ENCODE peak calls at places on chromosomes 1 and 21, in four cellular contexts. One of them, this sample, is unnamed.

GRCh38 chr1:33608825-33609400 is 136.5 kb downstream of the ZSCAN20 start:
- DNase-seq in WTC11: no peak
- DNase-seq in HepG2: no peak
- DNase-seq in K562: no peak
- DNase-seq in this sample: no peak

GRCh38 chr1:29858646-29859045 is 622.3 kb downstream of the PTPRU start:
- DNase-seq in HepG2: no peak
- DNase-seq in WTC11: no peak
- DNase-seq in K562: no peak
- DNase-seq in this sample: no peak

GRCh38 chr1:161313554-161314200 is 504 bp upstream of the SDHC start:
- DNase-seq in WTC11: no peak
- DNase-seq in HepG2: peak; percentile 43
- DNase-seq in K562: peak; percentile 19
- DNase-seq in this sample: no peak

GRCh38 chr1:31989964-31990363 is 23.7 kb upstream of the KHDRBS1 start:
- DNase-seq in K562: no peak
- DNase-seq in WTC11: no peak
- DNase-seq in HepG2: no peak
- DNase-seq in this sample: no peak

GRCh38 chr1:43968348-43968948 is 1.4 kb upstream of the DPH2 start:
- DNase-seq in K562: peak; percentile 68
- DNase-seq in WTC11: peak; percentile 75
- DNase-seq in HepG2: no peak
- DNase-seq in this sample: no peak

GRCh38 chr1:192489046-192489445 is 86.5 kb upstream of the RGS1 start:
- DNase-seq in K562: no peak
- DNase-seq in HepG2: no peak
- DNase-seq in WTC11: no peak
- DNase-seq in this sample: no peak

GRCh38 chr1:119254067-119254720 is 113.7 kb upstream of the WARS2 start:
- DNase-seq in HepG2: no peak
- DNase-seq in K562: no peak
- DNase-seq in WTC11: no peak
- DNase-seq in this sample: no peak

GRCh38 chr1:34147301-34147700 is 17.7 kb downstream of the CSMD2 start:
- DNase-seq in HepG2: no peak
- DNase-seq in K562: no peak
- DNase-seq in WTC11: no peak
- DNase-seq in this sample: no peak

GRCh38 chr1:954927-955326 is 4.1 kb downstream of the NOC2L start:
- DNase-seq in HepG2: no peak
- DNase-seq in K562: no peak
- DNase-seq in WTC11: no peak
- DNase-seq in this sample: no peak

GRCh38 chr21:33339135-33339534 is 14.4 kb downstream of the IFNAR1 start:
- DNase-seq in K562: no peak
- DNase-seq in WTC11: no peak
- DNase-seq in HepG2: no peak
- DNase-seq in this sample: no peak

GRCh38 chr1:85935234-85935633 is 221.3 kb downstream of the COL24A1 start:
- DNase-seq in HepG2: no peak
- DNase-seq in K562: no peak
- DNase-seq in WTC11: no peak
- DNase-seq in this sample: no peak

GRCh38 chr1:108663074-108663473 is 2.2 kb upstream of the HENMT1 start:
- DNase-seq in WTC11: no peak
- DNase-seq in HepG2: no peak
- DNase-seq in K562: no peak
- DNase-seq in this sample: no peak

GRCh38 chr1:7257225-7257624 is 472.0 kb downstream of the CAMTA1 start:
- DNase-seq in HepG2: no peak
- DNase-seq in WTC11: no peak
- DNase-seq in K562: no peak
- DNase-seq in this sample: peak; percentile 28

GRCh38 chr1:67170751-67171573 is 4.7 kb downstream of the IL23R start:
- DNase-seq in WTC11: no peak
- DNase-seq in HepG2: no peak
- DNase-seq in K562: no peak
- DNase-seq in this sample: no peak
- TF ChIP-seq SP1 in WTC11: no peak
- TF ChIP-seq SP1 in HepG2: no peak
- TF ChIP-seq SP1 in K562: no peak
- TF ChIP-seq SP1 in this sample: no peak

DNA sequence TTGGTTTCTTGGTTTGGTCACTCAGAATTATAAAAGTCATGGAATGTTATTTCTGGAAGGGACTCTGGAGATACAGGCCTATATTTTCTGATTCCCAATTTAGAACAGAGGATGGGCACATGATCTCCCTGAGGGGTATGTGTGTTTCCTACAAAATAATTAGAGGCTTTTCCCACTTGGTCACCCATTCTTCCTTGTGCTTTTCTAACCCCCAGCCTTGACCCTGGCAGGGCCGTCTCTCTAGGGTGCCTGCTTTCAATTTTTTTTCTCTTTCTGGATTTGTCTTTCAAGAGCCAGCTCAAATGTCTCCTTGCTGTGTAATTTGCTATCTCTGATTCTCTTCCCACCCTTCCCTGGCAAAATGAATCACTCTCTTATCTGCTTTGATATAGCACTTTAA is 131.9 kb downstream of the HLX start:
- DNase-seq in WTC11: no peak
- DNase-seq in HepG2: no peak
- DNase-seq in K562: no peak
- DNase-seq in this sample: no peak
- TF ChIP-seq ELF4 in WTC11: no peak
- TF ChIP-seq ELF4 in HepG2: no peak
- TF ChIP-seq ELF4 in K562: no peak
- TF ChIP-seq ELF4 in this sample: no peak

GRCh38 chr1:8600336-8600735 is 217.1 kb downstream of the RERE start:
- DNase-seq in WTC11: no peak
- DNase-seq in HepG2: no peak
- DNase-seq in K562: no peak
- DNase-seq in this sample: no peak
- TF ChIP-seq SP1 in WTC11: no peak
- TF ChIP-seq SP1 in HepG2: no peak
- TF ChIP-seq SP1 in K562: no peak
- TF ChIP-seq SP1 in this sample: no peak

DNA sequence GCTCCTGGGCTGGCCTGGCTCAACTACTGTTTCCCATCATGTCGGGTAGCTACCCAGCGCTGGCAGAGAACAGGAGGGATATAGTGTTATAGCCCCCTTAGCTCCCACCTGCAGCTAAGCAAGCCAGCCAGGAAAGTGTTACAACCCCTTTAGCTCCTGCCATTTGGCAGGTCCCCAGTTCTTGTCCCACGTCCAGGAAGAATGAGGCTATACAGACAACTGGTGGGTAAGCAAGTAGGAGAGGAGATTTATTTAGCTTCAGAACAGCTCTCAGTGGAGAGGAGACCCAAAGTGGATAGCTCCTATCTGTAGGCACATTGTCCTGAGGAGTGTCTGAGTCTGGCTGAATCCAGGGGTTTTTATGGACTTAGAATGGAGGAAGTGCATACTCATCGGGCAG is 741.1 kb upstream of the B3GALT2 start:
- DNase-seq in WTC11: no peak
- DNase-seq in HepG2: no peak
- DNase-seq in K562: no peak
- DNase-seq in this sample: no peak
- TF ChIP-seq ELF4 in WTC11: no peak
- TF ChIP-seq ELF4 in HepG2: no peak
- TF ChIP-seq ELF4 in K562: no peak
- TF ChIP-seq ELF4 in this sample: no peak

GRCh38 chr1:111369177-111369576 is 58.4 kb downstream of the OVGP1 start:
- DNase-seq in WTC11: no peak
- DNase-seq in K562: no peak
- DNase-seq in HepG2: no peak
- DNase-seq in this sample: no peak
- TF ChIP-seq SP1 in WTC11: no peak
- TF ChIP-seq SP1 in K562: no peak
- TF ChIP-seq SP1 in HepG2: no peak
- TF ChIP-seq SP1 in this sample: no peak

DNA sequence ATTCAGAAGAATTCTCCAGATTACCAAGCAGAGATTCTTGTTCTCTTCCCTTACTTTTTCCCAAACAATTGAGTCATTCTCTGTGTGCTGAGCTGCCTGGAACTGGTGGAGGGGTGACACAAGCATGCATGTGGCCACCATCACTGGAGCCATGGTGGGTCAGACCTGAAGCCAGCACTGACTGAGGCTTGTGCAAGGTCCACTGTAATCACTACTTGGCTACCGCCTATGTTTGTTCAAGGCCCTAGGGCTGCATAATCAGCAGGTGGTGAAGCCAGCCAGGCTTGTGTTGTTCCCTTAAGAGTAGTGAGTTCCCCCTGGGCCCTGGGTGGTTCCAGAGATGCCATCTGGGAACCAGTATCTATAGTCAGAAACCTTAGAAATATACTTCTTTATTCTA is 183.8 kb downstream of the DNAH14 start:
- DNase-seq in K562: no peak
- DNase-seq in WTC11: no peak
- DNase-seq in HepG2: no peak
- DNase-seq in this sample: no peak
- TF ChIP-seq ELF4 in K562: no peak
- TF ChIP-seq ELF4 in WTC11: no peak
- TF ChIP-seq ELF4 in HepG2: no peak
- TF ChIP-seq ELF4 in this sample: no peak

GRCh38 chr1:101188311-101188710 is 48.5 kb upstream of the S1PR1 start:
- DNase-seq in WTC11: no peak
- DNase-seq in HepG2: no peak
- DNase-seq in K562: no peak
- DNase-seq in this sample: no peak
- TF ChIP-seq SP1 in WTC11: no peak
- TF ChIP-seq SP1 in HepG2: no peak
- TF ChIP-seq SP1 in K562: no peak
- TF ChIP-seq SP1 in this sample: no peak

This sample was measured in HEK293T.